ENCODE peak calls at places on chromosomes 1 and 21, in seven cellular contexts. F is CD4-positive, alpha-beta T cell; D is brain microvascular endothelial cell; Z is tibial artery; O is progenitor cell of endocrine pancreas; R is AG10803; P is astrocyte. L is an unnamed sample.

GRCh38 chr1:211756471-211757020 is 74.0 kb downstream of the LPGAT1 start:
- DNase-seq in R (no peak), Z (no peak), O (no peak), P (no peak), F (no peak), D (no peak), L (no peak)

GRCh38 chr1:184222561-184223157 is 164.2 kb upstream of the C1orf21 start:
- DNase-seq in F (no peak), P (no peak), Z (peak; percentile 45), O (peak; percentile 23), D (peak; percentile 39), R (peak; percentile 62), L (peak; percentile 42)

GRCh38 chr1:66351913-66352312 is 182.0 kb upstream of the SGIP1 start:
- DNase-seq in F (peak; percentile 46), R (no peak), P (no peak), O (no peak), D (no peak), Z (no peak), L (no peak)

GRCh38 chr1:74053407-74053806 is 144.6 kb downstream of the LRRIQ3 start:
- DNase-seq in D (no peak), Z (no peak), R (no peak), P (peak; percentile 3), O (no peak), F (no peak), L (no peak)

GRCh38 chr1:245765241-245766000 is 610.6 kb downstream of the KIF26B start:
- DNase-seq in P (peak; percentile 84), R (peak; percentile 36), F (no peak), Z (no peak), D (peak; percentile 51), O (no peak), L (peak; percentile 43)

GRCh38 chr21:42925114-42925907 is at the start of gene ERVH48-1:
- DNase-seq in Z (no peak), P (no peak), D (no peak), R (no peak), F (peak; percentile 69), O (no peak), L (no peak)

GRCh38 chr1:71049951-71050598 is 2.5 kb upstream of the PTGER3 start:
- DNase-seq in P (peak; percentile 42), O (peak; percentile 20), R (peak; percentile 72), Z (no peak), F (no peak), D (peak; percentile 60), L (peak; percentile 72)

GRCh38 chr1:98988906-98989603 is 15.6 kb downstream of the PLPPR5 start:
- DNase-seq in O (no peak), F (no peak), Z (no peak), R (no peak), P (peak; percentile 52), D (no peak), L (no peak)

GRCh38 chr1:156705918-156706646 is 699 bp upstream of the CRABP2 start:
- DNase-seq in F (peak; percentile 61), O (peak; percentile 77), R (peak; percentile 64), Z (no peak), D (no peak), P (no peak), L (no peak)

GRCh38 chr1:21939650-21940374 is 2.7 kb upstream of the HSPG2 start:
- DNase-seq in P (peak; percentile 97), R (peak; percentile 97), D (peak; percentile 95), Z (peak; percentile 91), O (no peak), F (no peak), L (peak; percentile 97)

GRCh38 chr1:25520446-25521061 is 22.9 kb upstream of the LDLRAP1 start:
- DNase-seq in O (no peak), Z (peak; percentile 68), F (peak; percentile 65), R (peak; percentile 58), D (peak; percentile 47), P (no peak), L (peak; percentile 50)

GRCh38 chr1:75265792-75266191 is 131.6 kb downstream of the LHX8 start:
- DNase-seq in F (no peak), Z (no peak), P (peak; percentile 23), O (no peak), R (peak; percentile 12), D (peak; percentile 16), L (peak; percentile 32)

GRCh38 chr1:155321577-155322497 is 1.1 kb downstream of the RUSC1 start:
- DNase-seq in Z (no peak), D (no peak), O (no peak), P (no peak), R (no peak), F (no peak), L (no peak)

GRCh38 chr1:8040586-8040985 is 14.5 kb upstream of the ERRFI1 start:
- DNase-seq in P (peak; percentile 99), D (peak; percentile 97), O (no peak), F (no peak), R (peak; percentile 95), Z (peak; percentile 94), L (peak; percentile 96)

GRCh38 chr1:85846706-85847105 is 138.5 kb upstream of the ZNHIT6 start:
- DNase-seq in O (no peak), D (no peak), F (no peak), R (no peak), Z (no peak), P (no peak), L (no peak)

GRCh38 chr1:63704443-63704842 is 69.4 kb upstream of the ROR1 start:
- DNase-seq in D (no peak), O (no peak), Z (no peak), P (no peak), F (no peak), R (no peak), L (no peak)

GRCh38 chr1:10733967-10734366 is 62.5 kb downstream of the CASZ1 start:
- DNase-seq in F (no peak), Z (no peak), O (no peak), D (no peak), P (no peak), R (no peak), L (no peak)

GRCh38 chr21:39852726-39853510 is 14.3 kb upstream of the PCP4 start:
- DNase-seq in F (no peak), R (no peak), D (no peak), O (no peak), Z (no peak), P (no peak), L (no peak)

GRCh38 chr1:167066333-167067122 is 23.6 kb downstream of the GPA33 start:
- DNase-seq in R (peak; percentile 21), D (peak; percentile 49), F (peak; percentile 53), O (peak; percentile 84), Z (peak; percentile 61), P (no peak), L (peak; percentile 7)

GRCh38 chr1:23394176-23394575 is 24.5 kb upstream of the ZNF436 start:
- DNase-seq in D (peak; percentile 76), F (no peak), Z (no peak), O (no peak), R (peak; percentile 77), P (peak; percentile 76), L (peak; percentile 66)

GRCh38 chr1:175204285-175204684 is 11.7 kb upstream of the KIAA0040 start:
- DNase-seq in F (no peak), Z (no peak), R (no peak), D (no peak), O (no peak), P (no peak), L (no peak)

GRCh38 chr1:11690132-11690668 is 1.3 kb upstream of the DRAXIN start:
- DNase-seq in F (no peak), P (no peak), R (no peak), O (no peak), D (no peak), Z (no peak), L (no peak)

GRCh38 chr1:237610157-237610556 is 280.6 kb downstream of the ZP4 start:
- DNase-seq in R (no peak), D (no peak), Z (no peak), P (no peak), O (no peak), F (no peak), L (no peak)

GRCh38 chr1:215507119-215507518 is 60.0 kb upstream of the KCTD3 start:
- DNase-seq in O (no peak), D (no peak), F (no peak), Z (no peak), R (peak; percentile 23), P (peak; percentile 80), L (no peak)

GRCh38 chr1:235073331-235073967 is 55.2 kb downstream of the TOMM20 start:
- DNase-seq in R (peak; percentile 60), P (no peak), D (no peak), F (no peak), Z (no peak), O (no peak), L (no peak)

GRCh38 chr21:33047231-33047630 is 21.5 kb downstream of the OLIG2 start:
- DNase-seq in D (no peak), Z (no peak), R (peak; percentile 57), O (no peak), F (no peak), P (peak; percentile 78), L (peak; percentile 37)

GRCh38 chr1:88204768-88205167 is 479.3 kb upstream of the PKN2 start:
- DNase-seq in O (no peak), Z (no peak), D (no peak), F (no peak), P (no peak), R (no peak), L (no peak)

GRCh38 chr21:44067011-44067839 is 40.0 kb upstream of the PWP2 start:
- DNase-seq in O (no peak), R (no peak), P (no peak), Z (no peak), F (no peak), D (no peak), L (no peak)
- TF ChIP-seq CTCF in O (no peak), R (no peak), P (no peak), Z (no peak), F (no peak), D (no peak), L (no peak)

GRCh38 chr21:15976807-15977206 is 247.0 kb downstream of the USP25 start:
- DNase-seq in R (no peak), Z (no peak), D (no peak), O (no peak), P (no peak), F (no peak), L (no peak)
- TF ChIP-seq CTCF in R (peak; percentile 47), Z (no peak), D (peak; percentile 61), O (peak; percentile 41), P (no peak), F (no peak), L (peak; percentile 52)

GRCh38 chr1:2132222-2133038 is 62.1 kb downstream of the FAAP20 start:
- DNase-seq in Z (no peak), F (no peak), O (no peak), D (peak; percentile 65), P (peak; percentile 67), R (peak; percentile 67), L (peak; percentile 80)
- TF ChIP-seq CTCF in Z (peak; percentile 33), F (no peak), O (peak; percentile 40), D (peak; percentile 80), P (peak; percentile 49), R (peak; percentile 69), L (peak; percentile 72)

DNA sequence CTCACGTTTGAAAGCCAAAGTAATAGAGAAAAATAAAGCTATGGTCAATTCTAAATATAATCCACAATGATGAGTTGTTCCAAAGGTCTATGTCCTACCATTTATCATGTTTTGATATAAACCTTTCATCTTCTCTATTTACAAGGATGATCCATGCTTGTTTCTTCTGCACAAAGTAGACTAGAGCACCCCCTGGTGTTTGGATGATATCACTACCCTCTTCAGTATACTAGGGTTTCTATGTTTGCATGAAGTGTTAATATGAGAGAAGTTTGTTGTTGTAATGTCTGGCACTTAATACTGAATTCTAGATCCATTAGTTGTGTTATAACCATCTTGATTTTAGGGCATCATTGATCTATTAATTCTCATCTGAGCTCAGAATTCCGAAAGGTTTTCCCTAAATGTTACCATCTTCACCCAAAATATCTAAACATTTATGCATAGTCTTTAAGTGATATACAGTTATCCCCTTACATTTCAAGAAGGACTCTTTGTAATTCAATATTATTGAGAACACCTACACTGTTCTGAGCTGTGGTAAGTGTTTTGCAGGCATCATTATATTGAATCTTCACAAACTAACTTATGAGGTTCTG is 21.1 kb downstream of the CLDN8 start:
- DNase-seq in Z (no peak), F (no peak), R (peak; percentile 6), P (no peak), O (no peak), D (peak; percentile 37), L (no peak)
- TF ChIP-seq CTCF in Z (no peak), F (no peak), R (peak; percentile 52), P (peak; percentile 51), O (peak; percentile 78), D (peak; percentile 56), L (peak; percentile 32)